ENCODE peak calls at places on chromosome 2, in ten cellular contexts. S is stomach, C is Panc1, M is suprapubic skin, X is sigmoid colon, H is SK-N-SH, B is HCT116, F is endothelial cell of umbilical vein, K is spleen, I is HepG2. T is an unnamed sample.

GRCh38 chr2:127479219-127479825 is 47.0 kb downstream of the IWS1 start:
- DNase-seq in H (peak; percentile 56), F (peak; percentile 70), C (peak; percentile 30), M (no peak), I (peak; percentile 73), K (no peak), B (peak; percentile 34), S (no peak), X (no peak), T (no peak)

GRCh38 chr2:196291873-196292800 is 120.8 kb upstream of the STK17B start:
- DNase-seq in B (peak; percentile 75), X (no peak), S (no peak), K (no peak), H (no peak), F (no peak), I (peak; percentile 12), M (no peak), C (no peak), T (no peak)

GRCh38 chr2:147968571-147968970 is 52.0 kb downstream of the ORC4 start:
- DNase-seq in M (no peak), H (no peak), F (no peak), B (no peak), S (no peak), C (no peak), I (no peak), X (no peak), K (no peak), T (no peak)

GRCh38 chr2:1911811-1912210 is 167.5 kb upstream of the PXDN start:
- DNase-seq in B (no peak), I (no peak), C (no peak), X (no peak), H (no peak), M (no peak), F (no peak), K (no peak), S (no peak), T (no peak)

GRCh38 chr2:209536363-209536762 is 112.5 kb downstream of the MAP2 start:
- DNase-seq in F (no peak), I (no peak), K (no peak), B (no peak), C (no peak), X (no peak), H (no peak), S (no peak), M (no peak), T (no peak)

GRCh38 chr2:573805-574392 is 103.3 kb downstream of the TMEM18 start:
- DNase-seq in H (peak; percentile 84), I (no peak), F (no peak), M (no peak), C (no peak), X (no peak), B (no peak), K (no peak), S (no peak), T (no peak)

GRCh38 chr2:129443235-129443884 is 536.1 kb upstream of the RAB6C start:
- DNase-seq in B (peak; percentile 60), M (no peak), K (no peak), S (no peak), H (no peak), I (no peak), X (no peak), F (no peak), C (no peak), T (no peak)

GRCh38 chr2:165141601-165142000 is 62.2 kb downstream of the SCN3A start:
- DNase-seq in K (no peak), H (no peak), S (no peak), X (no peak), F (no peak), C (no peak), I (no peak), B (no peak), M (no peak), T (no peak)

GRCh38 chr2:172978053-172978383 is 97.6 kb upstream of the MAP3K20 start:
- DNase-seq in H (no peak), X (no peak), I (no peak), C (no peak), F (no peak), B (no peak), M (no peak), K (no peak), S (no peak), T (no peak)

GRCh38 chr2:218961229-218961628 is 1.8 kb downstream of the CDK5R2 start:
- DNase-seq in M (no peak), F (no peak), K (no peak), C (no peak), X (no peak), B (no peak), S (no peak), I (no peak), H (no peak), T (no peak)

GRCh38 chr2:177545143-177545542 is 152.6 kb downstream of the AGPS start:
- DNase-seq in B (no peak), C (no peak), K (no peak), H (no peak), M (no peak), S (no peak), X (no peak), F (no peak), I (no peak), T (no peak)

GRCh38 chr2:179268277-179268935 is 3.8 kb upstream of the SESTD1 start:
- DNase-seq in X (peak; percentile 69), F (peak; percentile 47), C (no peak), K (no peak), M (no peak), S (no peak), H (no peak), I (peak; percentile 60), B (no peak), T (no peak)

GRCh38 chr2:226551522-226552250 is 247.9 kb downstream of the IRS1 start:
- DNase-seq in K (no peak), F (no peak), B (no peak), S (no peak), I (no peak), C (no peak), X (no peak), M (no peak), H (no peak), T (no peak)
- TF ChIP-seq POLR2AphosphoS5 in K (no peak), F (no peak), B (no peak), S (no peak), I (no peak), C (no peak), X (no peak), M (no peak), H (no peak), T (no peak)

GRCh38 chr2:235050992-235051351 is 99.2 kb downstream of the SH3BP4 start:
- DNase-seq in B (peak; percentile 82), H (peak; percentile 89), S (peak; percentile 96), X (peak; percentile 95), I (peak; percentile 46), M (peak; percentile 96), F (peak; percentile 88), K (peak; percentile 75), C (no peak), T (peak; percentile 87)

GRCh38 chr2:235053649-235054048 is 101.8 kb downstream of the SH3BP4 start:
- DNase-seq in H (no peak), S (no peak), M (no peak), F (no peak), I (no peak), X (no peak), B (no peak), K (peak; percentile 72), C (no peak), T (no peak)

GRCh38 chr2:235054497-235054896 is 102.7 kb downstream of the SH3BP4 start:
- DNase-seq in B (no peak), I (no peak), S (peak; percentile 16), M (no peak), F (peak; percentile 81), K (peak; percentile 48), X (no peak), C (no peak), H (no peak), T (no peak)

GRCh38 chr2:235051436-235052260 is 99.8 kb downstream of the SH3BP4 start:
- DNase-seq in M (no peak), K (peak; percentile 49), S (peak; percentile 10), X (no peak), C (no peak), F (no peak), H (no peak), I (no peak), B (no peak), T (no peak)

GRCh38 chr2:235052514-235053354 is 100.9 kb downstream of the SH3BP4 start:
- DNase-seq in I (no peak), X (no peak), C (no peak), H (no peak), K (peak; percentile 62), B (no peak), F (no peak), S (peak; percentile 24), M (peak; percentile 68), T (peak; percentile 30)
- H3K36me3 ChIP-seq in I (peaks cover 78% of the 10 kb centered on the region), X (peaks cover 24% of the 10 kb centered on the region), C (peaks cover 15% of the 10 kb centered on the region), H (peaks cover 49% of the 10 kb centered on the region), K (no peaks in the 10 kb centered on the region), B (no peaks in the 10 kb centered on the region), F (peaks cover 34% of the 10 kb centered on the region), S (peaks cover 43% of the 10 kb centered on the region), M (peaks cover 28% of the 10 kb centered on the region), T (no peaks in the 10 kb centered on the region)

DNA sequence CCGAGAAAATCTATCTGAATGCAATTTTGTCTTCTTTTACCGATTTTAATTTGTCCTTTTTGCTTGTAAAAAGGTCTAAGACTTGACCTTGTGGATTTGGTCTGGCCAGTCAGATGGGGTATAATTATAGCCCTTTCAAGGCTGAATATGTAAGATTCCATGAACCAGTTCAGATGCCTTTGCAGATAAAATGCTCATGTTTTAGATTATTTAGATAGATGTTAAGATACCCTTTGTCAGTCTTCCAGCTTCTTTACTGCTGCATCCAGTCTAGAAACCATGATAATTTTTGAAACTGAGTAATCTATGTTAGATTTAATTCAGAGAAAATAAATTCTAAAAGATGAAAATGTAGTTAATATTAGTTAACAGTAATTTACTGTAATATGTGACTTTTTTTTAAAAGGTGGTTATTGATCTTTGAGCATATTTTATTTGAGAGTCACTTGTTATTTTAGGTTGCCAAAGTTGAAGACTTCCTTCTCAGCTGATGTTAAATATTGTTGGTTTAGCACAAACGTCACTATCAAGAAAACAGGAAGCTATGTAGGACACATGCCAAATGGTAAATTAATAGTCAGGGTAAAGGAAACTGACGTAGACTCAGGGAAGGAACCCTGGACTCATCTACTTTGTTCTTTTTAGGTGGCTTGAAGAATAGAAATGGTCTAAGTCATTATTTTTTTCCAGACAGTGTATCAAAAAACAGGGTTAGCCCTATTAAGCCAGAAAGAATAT is 29.8 kb downstream of the BABAM2 start:
- DNase-seq in H (no peak), X (no peak), M (no peak), I (peak; percentile 24), K (no peak), F (peak; percentile 95), B (no peak), S (no peak), C (peak; percentile 45), T (no peak)
- TF ChIP-seq POLR2AphosphoS5 in H (no peak), X (no peak), M (no peak), I (no peak), K (no peak), F (peak; percentile 57), B (no peak), S (peak; percentile 76), C (no peak), T (no peak)

DNA sequence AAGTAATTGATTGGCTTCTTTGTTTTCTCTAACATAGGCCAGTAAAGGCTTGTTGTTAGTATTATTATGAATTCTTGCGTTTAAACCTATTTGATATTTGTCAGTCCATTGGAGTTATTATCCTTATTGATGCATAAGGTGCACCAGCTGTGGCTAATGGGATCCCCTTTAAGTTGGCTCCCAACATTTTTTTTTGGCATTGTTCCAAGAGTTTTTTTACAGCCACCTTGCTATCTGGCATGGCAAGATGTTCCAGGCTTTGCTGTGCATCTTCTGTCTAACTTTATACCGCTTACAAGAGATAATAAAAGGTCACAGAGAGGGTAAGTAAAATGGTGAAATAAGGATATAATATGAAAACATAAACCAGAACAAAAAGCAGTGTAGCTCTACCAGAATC is 157.5 kb upstream of the TACR1 start:
- DNase-seq in I (no peak), C (no peak), K (no peak), X (no peak), M (no peak), B (no peak), S (no peak), F (no peak), H (no peak), T (no peak)
- H3K36me3 ChIP-seq in I (no peaks in the 10 kb centered on the region), C (no peaks in the 10 kb centered on the region), K (no peaks in the 10 kb centered on the region), X (no peaks in the 10 kb centered on the region), M (no peaks in the 10 kb centered on the region), B (no peaks in the 10 kb centered on the region), S (no peaks in the 10 kb centered on the region), F (no peaks in the 10 kb centered on the region), H (no peaks in the 10 kb centered on the region), T (no peaks in the 10 kb centered on the region)

T was measured in transverse colon.